ENCODE peak calls at places on chromosome 13, in seven cellular contexts. O, I, E, A, M, V and Y are unnamed samples.
A peak's percentile ranks its signal among the peaks of the same experiment; 100 is the strongest.

GRCh38 chr13:76764916-76765315 is 121.3 kb downstream of the KCTD12 start:
- DNase-seq in O (no peak), I (no peak), E (no peak), A (no peak), M (no peak), V (no peak), Y (no peak)

GRCh38 chr13:93814658-93815057 is 588.1 kb downstream of the GPC6 start:
- DNase-seq in O (no peak), I (no peak), E (no peak), A (no peak), M (no peak), V (no peak), Y (no peak)

GRCh38 chr13:32445461-32445860 is 17.5 kb upstream of the N4BP2L1 start:
- DNase-seq in O (no peak), I (no peak), E (no peak), A (no peak), M (no peak), V (no peak), Y (no peak)

GRCh38 chr13:48624858-48625257 is 28.9 kb upstream of the CYSLTR2 start:
- DNase-seq in O (no peak), I (no peak), E (no peak), A (no peak), M (no peak), V (no peak), Y (no peak)

GRCh38 chr13:30004204-30004603 is 153.8 kb upstream of the UBL3 start:
- DNase-seq in O (peak; percentile 35), I (no peak), E (no peak), A (no peak), M (peak; percentile 24), V (no peak), Y (no peak)

GRCh38 chr13:112734696-112735547 is 45.1 kb downstream of the ATP11A start:
- DNase-seq in O (no peak), I (no peak), E (no peak), A (no peak), M (no peak), V (no peak), Y (no peak)

GRCh38 chr13:35484384-35484783 is 7.9 kb upstream of the MAB21L1 start:
- DNase-seq in O (no peak), I (no peak), E (no peak), A (no peak), M (no peak), V (no peak), Y (no peak)

GRCh38 chr13:91369432-91369831 is 21.9 kb downstream of the MIR17HG start:
- DNase-seq in O (no peak), I (no peak), E (no peak), A (peak; percentile 67), M (no peak), V (no peak), Y (no peak)

GRCh38 chr13:29105779-29106178 is 285.6 kb downstream of the MTUS2 start:
- DNase-seq in O (no peak), I (peak; percentile 51), E (no peak), A (peak; percentile 32), M (no peak), V (no peak), Y (no peak)

DNA sequence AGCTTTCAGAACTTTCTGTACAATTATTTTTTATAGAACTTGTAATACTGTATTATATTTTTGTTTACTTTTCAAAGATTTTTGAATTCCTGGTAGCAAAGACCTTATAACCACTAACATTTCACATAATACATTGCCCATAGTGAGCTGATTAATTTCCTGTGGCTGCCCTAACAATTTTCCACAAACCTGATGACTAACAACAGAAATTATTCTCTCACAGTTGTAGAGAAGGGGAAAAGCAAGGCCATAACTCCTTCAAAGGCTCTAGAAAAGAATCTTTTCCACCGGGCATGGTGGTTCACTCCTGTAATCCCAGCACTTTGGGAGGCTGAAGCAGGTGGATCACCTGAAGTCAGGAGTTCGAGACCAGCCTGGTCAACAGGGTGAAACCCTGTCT is 19.1 kb downstream of the KLF12 start:
- DNase-seq in O (peak; percentile 65), I (no peak), E (no peak), A (no peak), M (no peak), V (no peak), Y (no peak)
- H3K9me3 ChIP-seq in O (peaks cover 6% of the 10 kb centered on the region), I (no peaks in the 10 kb centered on the region), E (peaks cover 27% of the 10 kb centered on the region), A (no peaks in the 10 kb centered on the region), M (peaks cover 20% of the 10 kb centered on the region), V (peaks cover 15% of the 10 kb centered on the region), Y (no peaks in the 10 kb centered on the region)

GRCh38 chr13:109255457-109255856 is 530.9 kb downstream of the IRS2 start:
- DNase-seq in O (no peak), I (no peak), E (no peak), A (no peak), M (no peak), V (no peak), Y (no peak)

GRCh38 chr13:109254271-109254670 is 532.1 kb downstream of the IRS2 start:
- DNase-seq in O (peak; percentile 47), I (no peak), E (no peak), A (no peak), M (no peak), V (no peak), Y (no peak)

GRCh38 chr13:109249780-109250528 is 536.4 kb downstream of the IRS2 start:
- DNase-seq in O (peak; percentile 89), I (no peak), E (no peak), A (no peak), M (no peak), V (no peak), Y (no peak)

GRCh38 chr13:109253316-109253715 is 533.1 kb downstream of the IRS2 start:
- DNase-seq in O (no peak), I (no peak), E (no peak), A (no peak), M (no peak), V (no peak), Y (no peak)

GRCh38 chr13:109251958-109252357 is 534.4 kb downstream of the IRS2 start:
- DNase-seq in O (no peak), I (no peak), E (no peak), A (no peak), M (no peak), V (no peak), Y (no peak)
- H3K9me3 ChIP-seq in O (peaks cover 5% of the 10 kb centered on the region), I (no peaks in the 10 kb centered on the region), E (peaks cover 18% of the 10 kb centered on the region), A (no peaks in the 10 kb centered on the region), M (no peaks in the 10 kb centered on the region), V (no peaks in the 10 kb centered on the region), Y (no peaks in the 10 kb centered on the region)

DNA sequence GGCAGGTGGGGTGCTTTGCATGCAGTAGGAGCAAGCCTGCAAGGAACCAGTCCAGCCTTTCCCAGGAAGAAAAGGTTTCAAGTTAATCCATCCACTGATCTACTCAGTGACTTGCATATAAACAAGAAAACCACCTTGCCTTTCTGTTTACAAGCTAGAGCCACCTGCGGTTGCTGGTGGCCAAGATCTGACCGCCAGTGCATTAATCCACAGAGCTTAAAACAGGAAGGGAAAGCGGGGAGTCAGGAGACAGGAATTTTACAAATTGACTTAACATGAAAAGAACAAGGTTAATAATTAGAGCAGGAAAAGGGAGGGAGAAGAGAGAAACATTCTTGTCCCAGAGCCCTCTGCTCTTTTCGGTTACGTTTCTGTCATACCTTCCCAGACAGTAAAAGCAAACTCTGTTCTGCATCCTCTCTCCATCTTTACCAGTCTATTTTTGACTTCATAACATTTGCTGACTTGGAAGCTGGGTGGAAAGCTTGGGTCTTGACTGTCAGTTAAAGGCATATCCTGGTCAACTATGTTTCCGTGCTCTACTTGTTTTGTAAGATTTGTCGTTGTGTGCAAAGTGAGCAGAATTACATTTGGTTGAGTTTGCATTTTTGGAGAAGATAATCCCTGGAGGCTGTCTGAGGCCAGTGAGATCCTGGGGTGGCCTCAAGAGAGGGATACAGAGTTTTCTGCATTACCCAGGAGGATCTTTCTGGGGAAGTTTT is 760.6 kb downstream of the EFNB2 start:
- DNase-seq in O (no peak), I (no peak), E (no peak), A (no peak), M (no peak), V (no peak), Y (no peak)
- H3K9me3 ChIP-seq in O (no peaks in the 10 kb centered on the region), I (no peaks in the 10 kb centered on the region), E (peaks cover 5% of the 10 kb centered on the region), A (no peaks in the 10 kb centered on the region), M (no peaks in the 10 kb centered on the region), V (no peaks in the 10 kb centered on the region), Y (no peaks in the 10 kb centered on the region)

GRCh38 chr13:110103026-110103425 is 203.9 kb downstream of the COL4A1 start:
- DNase-seq in O (no peak), I (no peak), E (no peak), A (no peak), M (no peak), V (no peak), Y (no peak)

GRCh38 chr13:110097013-110097412 is 209.9 kb downstream of the COL4A1 start:
- DNase-seq in O (no peak), I (no peak), E (no peak), A (no peak), M (no peak), V (no peak), Y (no peak)

GRCh38 chr13:110103479-110103878 is 203.5 kb downstream of the COL4A1 start:
- DNase-seq in O (peak; percentile 81), I (no peak), E (no peak), A (no peak), M (no peak), V (no peak), Y (no peak)

GRCh38 chr13:110102053-110102452 is 204.9 kb downstream of the COL4A1 start:
- DNase-seq in O (no peak), I (no peak), E (no peak), A (no peak), M (no peak), V (no peak), Y (no peak)

DNA sequence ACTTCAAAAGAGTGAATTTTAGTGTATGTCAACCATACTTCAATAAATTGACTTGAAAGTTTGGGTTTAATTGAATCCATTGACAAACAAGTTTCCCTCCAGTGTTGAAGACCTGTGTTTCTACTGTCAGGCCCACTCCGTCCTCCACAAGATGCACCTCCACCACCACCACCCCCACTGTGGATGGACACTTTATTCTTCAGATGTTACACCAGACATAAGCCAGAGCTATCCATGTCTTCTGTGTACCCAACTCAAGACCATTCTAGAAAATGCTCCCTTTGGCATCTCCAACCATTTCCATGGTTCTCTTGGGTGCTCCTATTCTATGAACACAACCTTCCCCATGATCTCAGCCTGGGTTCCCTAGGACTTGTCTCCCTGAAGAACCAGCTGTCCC is 207.0 kb downstream of the COL4A1 start:
- DNase-seq in O (no peak), I (no peak), E (no peak), A (no peak), M (no peak), V (no peak), Y (no peak)
- H3K9me3 ChIP-seq in O (peaks cover 8% of the 10 kb centered on the region), I (peaks cover 9% of the 10 kb centered on the region), E (peaks cover 36% of the 10 kb centered on the region), A (no peaks in the 10 kb centered on the region), M (no peaks in the 10 kb centered on the region), V (peaks cover 2% of the 10 kb centered on the region), Y (peaks cover 2% of the 10 kb centered on the region)

DNA sequence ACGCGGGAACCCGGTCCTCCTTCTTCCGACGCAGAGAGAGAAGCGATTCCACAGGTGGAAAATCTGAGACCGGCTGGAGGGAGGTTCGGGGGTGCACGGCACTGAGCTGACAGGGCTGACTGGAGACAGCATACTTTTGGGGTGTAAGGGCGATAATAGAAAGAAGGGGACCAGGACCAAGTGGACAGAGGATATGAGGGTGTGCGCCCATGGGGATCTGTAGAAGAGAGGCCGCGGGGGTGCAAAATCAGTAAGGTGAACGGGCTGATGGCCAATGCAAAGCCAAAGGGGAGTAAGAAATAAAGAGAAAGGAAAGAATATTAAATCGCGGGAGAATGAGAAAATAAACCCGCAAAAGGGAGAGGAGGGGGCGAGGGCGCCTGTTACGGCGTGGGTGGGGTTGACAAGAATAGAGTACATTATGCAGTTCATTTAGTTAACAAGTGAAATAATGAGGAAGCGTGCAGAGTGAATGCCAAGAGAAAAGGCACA is 336 bp upstream of the GSX1 start:
- DNase-seq in O (no peak), I (no peak), E (no peak), A (no peak), M (no peak), V (no peak), Y (no peak)
- H3K9me3 ChIP-seq in O (no peaks in the 10 kb centered on the region), I (no peaks in the 10 kb centered on the region), E (no peaks in the 10 kb centered on the region), A (no peaks in the 10 kb centered on the region), M (no peaks in the 10 kb centered on the region), V (no peaks in the 10 kb centered on the region), Y (no peaks in the 10 kb centered on the region)